ENCODE peak calls at places on chromosomes 12 and 14, in six cellular contexts. One of them, this sample, is unnamed.

GRCh38 chr12:115072712-115073111 is 388.7 kb upstream of the TBX3 start:
- DNase-seq in PC-3: no peak
- DNase-seq in neural progenitor cell: peak; percentile 22
- DNase-seq in GM23338: no peak
- DNase-seq in DND-41: no peak
- DNase-seq in astrocyte: no peak
- DNase-seq in this sample: no peak

GRCh38 chr14:90439874-90440442 is 43.1 kb downstream of the CALM1 start:
- DNase-seq in PC-3: peak; percentile 50
- DNase-seq in neural progenitor cell: peak; percentile 34
- DNase-seq in GM23338: peak; percentile 60
- DNase-seq in DND-41: no peak
- DNase-seq in astrocyte: no peak
- DNase-seq in this sample: no peak

GRCh38 chr12:59940676-59941342 is 345.0 kb downstream of the SLC16A7 start:
- DNase-seq in PC-3: no peak
- DNase-seq in neural progenitor cell: no peak
- DNase-seq in GM23338: no peak
- DNase-seq in DND-41: no peak
- DNase-seq in astrocyte: no peak
- DNase-seq in this sample: no peak

GRCh38 chr12:14613718-14614117 is 46.0 kb upstream of the PLBD1 start:
- DNase-seq in PC-3: no peak
- DNase-seq in neural progenitor cell: no peak
- DNase-seq in GM23338: no peak
- DNase-seq in DND-41: no peak
- DNase-seq in astrocyte: no peak
- DNase-seq in this sample: no peak

GRCh38 chr14:59262717-59263469 is 74.4 kb downstream of the DAAM1 start:
- DNase-seq in PC-3: peak; percentile 77
- DNase-seq in neural progenitor cell: no peak
- DNase-seq in GM23338: peak; percentile 47
- DNase-seq in DND-41: no peak
- DNase-seq in astrocyte: no peak
- DNase-seq in this sample: no peak

GRCh38 chr14:24262821-24263733 is at the start of gene TGM1:
- DNase-seq in PC-3: no peak
- DNase-seq in neural progenitor cell: no peak
- DNase-seq in GM23338: peak; percentile 56
- DNase-seq in DND-41: no peak
- DNase-seq in astrocyte: no peak
- DNase-seq in this sample: no peak

GRCh38 chr14:99754141-99755067 is 38.8 kb upstream of the EML1 start:
- DNase-seq in PC-3: peak; percentile 38
- DNase-seq in neural progenitor cell: peak; percentile 64
- DNase-seq in GM23338: no peak
- DNase-seq in DND-41: no peak
- DNase-seq in astrocyte: peak; percentile 39
- DNase-seq in this sample: no peak

GRCh38 chr12:19739195-19739776 is 300.0 kb downstream of the AEBP2 start:
- DNase-seq in PC-3: peak; percentile 71
- DNase-seq in neural progenitor cell: peak; percentile 61
- DNase-seq in GM23338: peak; percentile 73
- DNase-seq in DND-41: peak; percentile 29
- DNase-seq in astrocyte: peak; percentile 52
- DNase-seq in this sample: peak; percentile 36

GRCh38 chr14:75283162-75283883 is 4.7 kb downstream of the FOS start:
- DNase-seq in PC-3: no peak
- DNase-seq in neural progenitor cell: no peak
- DNase-seq in GM23338: peak; percentile 51
- DNase-seq in DND-41: no peak
- DNase-seq in astrocyte: peak; percentile 73
- DNase-seq in this sample: peak; percentile 64

GRCh38 chr14:68271996-68272395 is 452.4 kb downstream of the RAD51B start:
- DNase-seq in PC-3: no peak
- DNase-seq in neural progenitor cell: no peak
- DNase-seq in GM23338: no peak
- DNase-seq in DND-41: no peak
- DNase-seq in astrocyte: no peak
- DNase-seq in this sample: no peak

GRCh38 chr12:91053951-91054715 is 3.7 kb downstream of the KERA start:
- DNase-seq in PC-3: peak; percentile 35
- DNase-seq in neural progenitor cell: no peak
- DNase-seq in GM23338: no peak
- DNase-seq in DND-41: no peak
- DNase-seq in astrocyte: peak; percentile 82
- DNase-seq in this sample: no peak

GRCh38 chr12:69252033-69252432 is 12.7 kb downstream of the CPSF6 start:
- DNase-seq in PC-3: no peak
- DNase-seq in neural progenitor cell: peak; percentile 11
- DNase-seq in GM23338: no peak
- DNase-seq in DND-41: no peak
- DNase-seq in astrocyte: no peak
- DNase-seq in this sample: no peak

GRCh38 chr14:87131879-87132278 is 861.1 kb downstream of the GALC start:
- DNase-seq in PC-3: peak; percentile 46
- DNase-seq in neural progenitor cell: no peak
- DNase-seq in GM23338: peak; percentile 35
- DNase-seq in DND-41: no peak
- DNase-seq in astrocyte: peak; percentile 88
- DNase-seq in this sample: no peak

GRCh38 chr12:20451759-20452158 is 83.4 kb downstream of the PDE3A start:
- DNase-seq in PC-3: peak; percentile 13
- DNase-seq in neural progenitor cell: no peak
- DNase-seq in GM23338: no peak
- DNase-seq in DND-41: no peak
- DNase-seq in astrocyte: peak; percentile 94
- DNase-seq in this sample: no peak

GRCh38 chr14:67442139-67442906 is 30.4 kb upstream of the PLEK2 start:
- DNase-seq in PC-3: no peak
- DNase-seq in neural progenitor cell: no peak
- DNase-seq in GM23338: no peak
- DNase-seq in DND-41: no peak
- DNase-seq in astrocyte: no peak
- DNase-seq in this sample: no peak

GRCh38 chr12:108484431-108484830 is 30.6 kb upstream of the FICD start:
- DNase-seq in PC-3: peak; percentile 39
- DNase-seq in neural progenitor cell: no peak
- DNase-seq in GM23338: no peak
- DNase-seq in DND-41: no peak
- DNase-seq in astrocyte: no peak
- DNase-seq in this sample: no peak

GRCh38 chr12:14135996-14136395 is 154.6 kb upstream of the GRIN2B start:
- DNase-seq in PC-3: no peak
- DNase-seq in neural progenitor cell: no peak
- DNase-seq in GM23338: no peak
- DNase-seq in DND-41: no peak
- DNase-seq in astrocyte: no peak
- DNase-seq in this sample: no peak

GRCh38 chr14:55303646-55304277 is 32.5 kb downstream of the FBXO34 start:
- DNase-seq in PC-3: no peak
- DNase-seq in neural progenitor cell: no peak
- DNase-seq in GM23338: no peak
- DNase-seq in DND-41: no peak
- DNase-seq in astrocyte: no peak
- DNase-seq in this sample: no peak

GRCh38 chr12:122854554-122854953 is 19.3 kb downstream of the HIP1R start:
- DNase-seq in PC-3: no peak
- DNase-seq in neural progenitor cell: no peak
- DNase-seq in GM23338: no peak
- DNase-seq in DND-41: no peak
- DNase-seq in astrocyte: no peak
- DNase-seq in this sample: no peak

GRCh38 chr14:76267322-76268012 is 108.5 kb upstream of the ESRRB start:
- DNase-seq in PC-3: no peak
- DNase-seq in neural progenitor cell: peak; percentile 42
- DNase-seq in GM23338: peak; percentile 80
- DNase-seq in DND-41: no peak
- DNase-seq in astrocyte: peak; percentile 8
- DNase-seq in this sample: no peak

GRCh38 chr12:51521554-51522276 is 69.3 kb upstream of the SCN8A start:
- DNase-seq in PC-3: peak; percentile 31
- DNase-seq in neural progenitor cell: no peak
- DNase-seq in GM23338: no peak
- DNase-seq in DND-41: no peak
- DNase-seq in astrocyte: peak; percentile 18
- DNase-seq in this sample: no peak

GRCh38 chr12:106978035-106978800 is 8.7 kb downstream of the MTERF2 start:
- DNase-seq in PC-3: no peak
- DNase-seq in neural progenitor cell: no peak
- DNase-seq in GM23338: no peak
- DNase-seq in DND-41: no peak
- DNase-seq in astrocyte: peak; percentile 42
- DNase-seq in this sample: no peak

GRCh38 chr12:52141306-52141705 is 50.5 kb downstream of the KRT80 start:
- DNase-seq in PC-3: no peak
- DNase-seq in neural progenitor cell: peak; percentile 36
- DNase-seq in GM23338: peak; percentile 79
- DNase-seq in DND-41: no peak
- DNase-seq in astrocyte: no peak
- DNase-seq in this sample: no peak

DNA sequence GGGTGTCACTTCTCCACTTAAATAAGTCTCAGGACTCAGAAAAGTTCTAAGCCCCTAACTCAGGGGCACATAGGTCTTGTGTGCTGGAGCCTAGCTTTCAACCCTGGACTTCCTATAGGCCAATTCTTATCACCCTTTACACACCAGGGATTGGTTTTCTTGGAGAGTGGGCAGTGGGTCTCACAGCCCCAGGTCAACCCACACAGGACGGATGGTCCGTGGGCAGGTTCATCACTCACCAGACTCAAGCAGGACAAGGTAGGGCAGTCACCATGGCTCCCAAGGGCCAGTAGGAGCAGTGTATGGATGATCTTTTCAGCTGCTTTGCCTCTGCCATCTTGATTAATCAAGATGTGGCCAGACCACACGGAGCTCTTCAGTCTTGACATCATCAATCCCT is 232.5 kb downstream of the SLC41A2 start:
- DNase-seq in PC-3: no peak
- DNase-seq in neural progenitor cell: no peak
- DNase-seq in GM23338: no peak
- DNase-seq in DND-41: no peak
- DNase-seq in astrocyte: no peak
- DNase-seq in this sample: no peak
- TF ChIP-seq EZH2 in PC-3: no peak
- TF ChIP-seq EZH2 in neural progenitor cell: no peak
- TF ChIP-seq EZH2 in GM23338: no peak
- TF ChIP-seq EZH2 in DND-41: no peak
- TF ChIP-seq EZH2 in astrocyte: no peak
- TF ChIP-seq EZH2 in this sample: no peak

GRCh38 chr12:82730832-82731497 is 44.3 kb downstream of the TMTC2 start:
- DNase-seq in PC-3: no peak
- DNase-seq in neural progenitor cell: no peak
- DNase-seq in GM23338: no peak
- DNase-seq in DND-41: no peak
- DNase-seq in astrocyte: peak; percentile 92
- DNase-seq in this sample: no peak

GRCh38 chr12:82723093-82723492 is 36.4 kb downstream of the TMTC2 start:
- DNase-seq in PC-3: no peak
- DNase-seq in neural progenitor cell: no peak
- DNase-seq in GM23338: no peak
- DNase-seq in DND-41: no peak
- DNase-seq in astrocyte: no peak
- DNase-seq in this sample: no peak

GRCh38 chr12:82723891-82724290 is 37.2 kb downstream of the TMTC2 start:
- DNase-seq in PC-3: no peak
- DNase-seq in neural progenitor cell: no peak
- DNase-seq in GM23338: no peak
- DNase-seq in DND-41: no peak
- DNase-seq in astrocyte: no peak
- DNase-seq in this sample: no peak

GRCh38 chr12:82725741-82726140 is 39.0 kb downstream of the TMTC2 start:
- DNase-seq in PC-3: no peak
- DNase-seq in neural progenitor cell: no peak
- DNase-seq in GM23338: no peak
- DNase-seq in DND-41: no peak
- DNase-seq in astrocyte: no peak
- DNase-seq in this sample: no peak

GRCh38 chr12:82728710-82729109 is 42.0 kb downstream of the TMTC2 start:
- DNase-seq in PC-3: no peak
- DNase-seq in neural progenitor cell: no peak
- DNase-seq in GM23338: no peak
- DNase-seq in DND-41: no peak
- DNase-seq in astrocyte: no peak
- DNase-seq in this sample: no peak
- H3K79me2 ChIP-seq in PC-3: no peaks in the 10 kb centered on the region
- H3K79me2 ChIP-seq in neural progenitor cell: no peaks in the 10 kb centered on the region
- H3K79me2 ChIP-seq in GM23338: no peaks in the 10 kb centered on the region
- H3K79me2 ChIP-seq in DND-41: no peaks in the 10 kb centered on the region
- H3K79me2 ChIP-seq in astrocyte: no peaks in the 10 kb centered on the region
- H3K79me2 ChIP-seq in this sample: no peaks in the 10 kb centered on the region

DNA sequence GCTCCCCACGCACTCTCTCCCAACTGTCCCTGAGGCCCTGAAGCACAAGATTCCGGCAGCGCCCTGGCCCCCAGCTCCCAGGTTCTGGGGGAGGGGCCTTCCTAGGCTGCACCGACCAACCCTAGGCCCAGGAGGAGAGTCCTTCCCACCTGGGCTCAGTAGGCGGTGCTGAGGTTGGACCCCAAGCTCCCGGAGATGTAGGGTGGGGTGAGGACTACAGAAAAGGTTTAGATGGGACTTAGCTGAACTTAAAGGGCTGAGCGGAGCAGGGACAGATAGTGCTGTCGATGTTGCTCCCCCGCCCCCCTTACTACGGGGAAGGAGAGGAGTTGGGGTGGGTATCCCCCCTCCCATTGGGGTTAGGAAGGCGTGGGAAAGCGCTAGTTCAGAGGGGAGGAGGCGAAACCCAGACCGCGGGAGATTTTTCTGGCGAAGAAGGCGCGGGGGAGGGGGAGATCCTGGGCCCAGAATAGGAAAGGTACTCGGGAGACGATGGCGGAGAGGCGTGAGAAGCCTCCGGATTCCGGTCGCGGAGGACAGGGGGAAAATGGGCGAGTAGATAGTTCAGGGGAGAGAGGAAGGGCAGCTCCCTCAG is 4.2 kb upstream of the BAZ2A start:
- DNase-seq in PC-3: peak; percentile 65
- DNase-seq in neural progenitor cell: peak; percentile 77
- DNase-seq in GM23338: peak; percentile 95
- DNase-seq in DND-41: peak; percentile 57
- DNase-seq in astrocyte: no peak
- DNase-seq in this sample: peak; percentile 87
- H2AFZ ChIP-seq in PC-3: peak overlapping the region; percentile 65
- H2AFZ ChIP-seq in neural progenitor cell: peak overlapping the region; percentile 5
- H2AFZ ChIP-seq in GM23338: peak overlapping the region; percentile 12
- H2AFZ ChIP-seq in DND-41: peak overlapping the region; percentile 60
- H2AFZ ChIP-seq in astrocyte: peak overlapping the region; percentile 31
- H2AFZ ChIP-seq in this sample: peak overlapping the region; percentile 80

DNA sequence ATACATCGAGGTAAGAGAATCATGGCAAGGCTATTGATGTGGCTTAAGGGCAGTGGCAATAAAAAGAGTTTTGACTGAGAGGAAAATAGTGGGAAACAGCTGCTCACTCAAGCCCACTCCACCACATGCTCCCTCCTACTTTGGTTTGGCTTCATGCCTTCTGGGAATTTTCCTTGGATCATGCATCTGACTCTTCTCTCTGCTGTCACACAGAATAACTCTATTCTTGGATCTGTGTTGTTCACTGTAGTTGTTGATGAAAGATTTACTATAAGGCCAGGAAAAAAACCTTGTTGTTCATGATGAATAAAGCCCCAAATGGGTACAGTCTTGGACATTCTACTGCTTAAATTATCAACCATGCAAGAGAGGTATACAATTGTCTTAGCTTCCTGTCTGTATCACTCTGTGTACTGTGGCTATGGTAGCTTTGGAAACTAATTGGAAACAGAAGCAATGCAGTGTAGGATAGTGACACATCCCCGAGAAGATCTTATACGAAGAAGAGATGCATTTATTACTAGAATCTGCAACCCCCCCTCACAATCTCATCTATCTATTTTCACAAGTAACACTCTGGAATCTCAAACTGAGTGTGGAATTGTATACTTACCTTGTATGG is 70.5 kb downstream of the TMX1 start:
- DNase-seq in PC-3: no peak
- DNase-seq in neural progenitor cell: no peak
- DNase-seq in GM23338: no peak
- DNase-seq in DND-41: no peak
- DNase-seq in astrocyte: peak; percentile 87
- DNase-seq in this sample: no peak
- TF ChIP-seq EZH2 in PC-3: no peak
- TF ChIP-seq EZH2 in neural progenitor cell: no peak
- TF ChIP-seq EZH2 in GM23338: no peak
- TF ChIP-seq EZH2 in DND-41: no peak
- TF ChIP-seq EZH2 in astrocyte: no peak
- TF ChIP-seq EZH2 in this sample: no peak